ENCODE peak calls at places on chromosomes 3 and 15, in four cellular contexts. One of them, this sample, is unnamed.

GRCh38 chr3:106006001-106006400 is 137.2 kb upstream of the CBLB start:
- DNase-seq in GM12878: no peak
- DNase-seq in HepG2: no peak
- DNase-seq in K562: no peak
- DNase-seq in this sample: no peak

GRCh38 chr3:81300324-81300927 is 461.0 kb downstream of the GBE1 start:
- DNase-seq in GM12878: no peak
- DNase-seq in HepG2: peak
- DNase-seq in K562: no peak
- DNase-seq in this sample: no peak

GRCh38 chr3:55198554-55198953 is 270.7 kb upstream of the LRTM1 start:
- DNase-seq in GM12878: no peak
- DNase-seq in HepG2: no peak
- DNase-seq in K562: no peak
- DNase-seq in this sample: no peak

GRCh38 chr3:18672561-18672960 is 247.4 kb upstream of the SATB1 start:
- DNase-seq in GM12878: no peak
- DNase-seq in HepG2: no peak
- DNase-seq in K562: no peak
- DNase-seq in this sample: no peak

GRCh38 chr15:25416693-25417092 is 22.1 kb downstream of the UBE3A start:
- DNase-seq in GM12878: peak
- DNase-seq in HepG2: no peak
- DNase-seq in K562: no peak
- DNase-seq in this sample: no peak

GRCh38 chr3:186519021-186519658 is 25.0 kb downstream of the CRYGS start:
- DNase-seq in GM12878: peak
- DNase-seq in HepG2: no peak
- DNase-seq in K562: no peak
- DNase-seq in this sample: no peak

GRCh38 chr3:155252535-155252934 is 40.9 kb downstream of the STRIT1 start:
- DNase-seq in GM12878: no peak
- DNase-seq in HepG2: no peak
- DNase-seq in K562: no peak
- DNase-seq in this sample: no peak

GRCh38 chr3:3126477-3127431 is at the start of gene TRNT1:
- DNase-seq in GM12878: peak
- DNase-seq in HepG2: peak
- DNase-seq in K562: peak
- DNase-seq in this sample: peak

GRCh38 chr3:49358217-49358883 is at the start of gene GPX1:
- DNase-seq in GM12878: peak
- DNase-seq in HepG2: peak
- DNase-seq in K562: no peak
- DNase-seq in this sample: peak

GRCh38 chr3:177983341-177983740 is 552.9 kb upstream of the KCNMB2 start:
- DNase-seq in GM12878: no peak
- DNase-seq in HepG2: no peak
- DNase-seq in K562: no peak
- DNase-seq in this sample: no peak

GRCh38 chr3:29170894-29171582 is 109.8 kb upstream of the RBMS3 start:
- DNase-seq in GM12878: no peak
- DNase-seq in HepG2: no peak
- DNase-seq in K562: no peak
- DNase-seq in this sample: no peak

GRCh38 chr15:90160781-90161727 is 40.1 kb upstream of the SEMA4B start:
- DNase-seq in GM12878: no peak
- DNase-seq in HepG2: peak
- DNase-seq in K562: no peak
- DNase-seq in this sample: no peak

GRCh38 chr15:81054236-81054635 is 53.5 kb downstream of the TLNRD1 start:
- DNase-seq in GM12878: no peak
- DNase-seq in HepG2: no peak
- DNase-seq in K562: no peak
- DNase-seq in this sample: no peak

GRCh38 chr3:123706871-123707270 is 122.0 kb upstream of the HACD2 start:
- DNase-seq in GM12878: no peak
- DNase-seq in HepG2: no peak
- DNase-seq in K562: no peak
- DNase-seq in this sample: no peak

GRCh38 chr3:49607105-49607591 is 52.9 kb downstream of the BSN start:
- DNase-seq in GM12878: no peak
- DNase-seq in HepG2: no peak
- DNase-seq in K562: no peak
- DNase-seq in this sample: no peak

GRCh38 chr3:66353530-66353929 is 132.7 kb downstream of the SLC25A26 start:
- DNase-seq in GM12878: no peak
- DNase-seq in HepG2: no peak
- DNase-seq in K562: no peak
- DNase-seq in this sample: no peak

GRCh38 chr3:167899090-167899489 is 163.6 kb downstream of the SERPINI1 start:
- DNase-seq in GM12878: no peak
- DNase-seq in HepG2: no peak
- DNase-seq in K562: no peak
- DNase-seq in this sample: no peak

GRCh38 chr3:16885588-16885903 is 791 bp downstream of the PLCL2 start:
- DNase-seq in GM12878: no peak
- DNase-seq in HepG2: no peak
- DNase-seq in K562: no peak
- DNase-seq in this sample: no peak

GRCh38 chr15:77481670-77482069 is 61.0 kb downstream of the HMG20A start:
- DNase-seq in GM12878: no peak
- DNase-seq in HepG2: no peak
- DNase-seq in K562: no peak
- DNase-seq in this sample: no peak

GRCh38 chr15:100053476-100054121 is 288.2 kb downstream of the ADAMTS17 start:
- DNase-seq in GM12878: no peak
- DNase-seq in HepG2: no peak
- DNase-seq in K562: no peak
- DNase-seq in this sample: no peak

GRCh38 chr15:100131321-100132224 is 210.2 kb downstream of the ADAMTS17 start:
- DNase-seq in GM12878: no peak
- DNase-seq in HepG2: peak
- DNase-seq in K562: peak
- DNase-seq in this sample: no peak

DNA sequence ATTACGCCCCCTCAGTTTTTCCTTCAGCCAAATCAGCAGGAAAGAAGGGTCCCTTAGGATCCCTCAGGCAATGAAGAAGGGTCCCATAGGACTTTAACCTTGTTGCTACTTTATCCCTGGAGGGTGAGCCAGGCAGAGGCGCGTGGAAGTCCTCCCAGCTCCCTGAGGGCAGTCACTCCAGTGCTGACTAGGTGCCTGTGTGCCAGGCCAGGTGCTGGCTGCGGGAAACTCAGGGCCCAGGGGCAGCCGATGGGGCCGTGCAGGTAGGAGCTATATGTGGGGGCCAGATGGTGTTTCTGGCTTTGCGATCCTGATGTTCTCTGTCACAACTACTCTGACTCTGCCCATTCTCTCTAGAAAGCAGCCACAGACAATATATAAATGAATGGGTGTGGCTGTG is 42.8 kb upstream of the IQSEC1 start:
- DNase-seq in GM12878: no peak
- DNase-seq in HepG2: no peak
- DNase-seq in K562: no peak
- DNase-seq in this sample: no peak
- TF ChIP-seq FOXK2 in GM12878: no peak
- TF ChIP-seq FOXK2 in HepG2: no peak
- TF ChIP-seq FOXK2 in K562: no peak
- TF ChIP-seq FOXK2 in this sample: no peak

DNA sequence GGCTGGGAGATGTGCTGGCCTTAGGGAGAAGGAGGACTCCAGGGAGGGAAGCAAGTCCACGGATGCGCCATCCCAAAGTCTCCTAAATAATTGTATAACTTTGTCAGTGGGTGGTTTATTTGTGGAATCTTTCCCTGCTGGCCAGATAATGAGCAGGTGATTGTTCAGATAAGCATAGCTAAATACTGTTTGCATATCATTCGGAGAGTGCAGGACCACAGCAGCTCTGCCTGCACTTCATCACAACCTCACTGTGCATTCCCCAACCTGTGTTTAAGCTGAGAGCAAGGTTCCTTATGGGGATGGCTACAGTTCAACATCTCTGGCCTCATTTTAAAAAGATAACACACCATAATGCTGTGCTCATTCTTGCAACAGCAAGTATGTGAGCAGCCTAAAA is 271.8 kb upstream of the RORA start:
- DNase-seq in GM12878: no peak
- DNase-seq in HepG2: no peak
- DNase-seq in K562: no peak
- DNase-seq in this sample: no peak
- TF ChIP-seq FOXK2 in GM12878: no peak
- TF ChIP-seq FOXK2 in HepG2: no peak
- TF ChIP-seq FOXK2 in K562: no peak
- TF ChIP-seq FOXK2 in this sample: no peak

DNA sequence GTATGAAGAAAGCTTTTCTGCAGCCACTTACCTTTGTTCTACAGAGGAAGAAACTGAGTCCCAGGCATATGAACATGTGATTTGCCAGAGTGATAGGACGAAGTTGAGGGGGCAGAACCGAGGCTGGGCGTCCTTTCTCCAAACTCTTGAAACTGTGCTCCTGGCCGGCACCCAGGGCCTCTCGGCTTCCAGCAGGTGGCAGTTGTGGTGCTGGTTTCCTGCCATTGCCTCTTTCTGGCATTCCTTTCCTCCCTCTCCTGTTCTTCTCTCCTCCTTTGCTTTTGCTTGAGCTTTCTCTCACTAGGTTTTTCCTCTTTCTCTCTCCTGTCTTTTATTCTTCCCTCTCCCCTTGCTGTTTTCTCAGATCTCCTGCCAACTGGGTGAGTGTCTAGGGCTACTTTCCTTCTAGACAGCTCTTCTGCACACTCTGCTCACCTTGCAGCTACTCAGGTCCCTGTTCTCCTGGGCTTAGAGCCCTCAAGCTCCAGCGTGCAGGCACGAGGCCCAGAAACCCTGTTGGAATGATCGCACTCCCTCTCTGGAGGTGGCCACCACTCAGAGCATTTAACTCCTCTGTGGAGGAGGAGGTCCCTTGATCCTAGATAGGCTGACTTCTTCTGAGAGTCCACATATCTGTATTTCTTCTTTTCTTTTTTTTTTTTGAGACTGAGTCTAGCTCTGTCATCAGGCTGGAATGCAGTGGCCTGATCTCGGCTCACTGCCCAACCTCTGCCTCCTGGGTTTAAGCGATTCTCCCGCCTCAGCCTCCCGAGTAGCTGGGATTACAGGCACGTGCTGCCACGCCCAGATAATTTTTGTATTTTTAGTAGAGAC is 26.2 kb downstream of the TRAK1 start:
- DNase-seq in GM12878: no peak
- DNase-seq in HepG2: no peak
- DNase-seq in K562: no peak
- DNase-seq in this sample: peak
- TF ChIP-seq FOXK2 in GM12878: no peak
- TF ChIP-seq FOXK2 in HepG2: no peak
- TF ChIP-seq FOXK2 in K562: no peak
- TF ChIP-seq FOXK2 in this sample: no peak

DNA sequence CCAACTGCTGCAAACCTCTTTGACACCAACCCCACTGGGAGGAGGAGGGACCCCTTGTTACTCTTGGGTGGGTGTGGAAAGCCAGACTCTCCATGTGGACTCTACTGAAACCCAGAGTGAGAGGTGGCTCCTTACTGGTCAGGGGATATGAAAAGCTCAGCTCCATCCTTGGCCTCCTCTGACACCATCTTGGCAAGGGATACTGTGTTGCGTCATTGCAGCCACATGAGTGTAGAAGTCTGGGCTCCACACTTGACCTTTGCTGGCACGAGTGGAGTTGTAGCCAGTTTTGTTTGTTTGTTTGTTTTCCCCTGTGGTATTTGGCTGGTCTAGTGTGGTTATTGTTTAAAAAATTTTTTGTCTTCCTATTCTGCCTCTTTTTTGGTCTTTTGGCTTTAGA is 289.1 kb downstream of the GAP43 start:
- DNase-seq in GM12878: no peak
- DNase-seq in HepG2: no peak
- DNase-seq in K562: no peak
- DNase-seq in this sample: no peak
- TF ChIP-seq FOXK2 in GM12878: no peak
- TF ChIP-seq FOXK2 in HepG2: no peak
- TF ChIP-seq FOXK2 in K562: no peak
- TF ChIP-seq FOXK2 in this sample: no peak

GRCh38 chr3:36525115-36525711 is 144.9 kb downstream of the STAC start:
- DNase-seq in GM12878: no peak
- DNase-seq in HepG2: no peak
- DNase-seq in K562: no peak
- DNase-seq in this sample: no peak

GRCh38 chr3:36520241-36521006 is 140.1 kb downstream of the STAC start:
- DNase-seq in GM12878: no peak
- DNase-seq in HepG2: no peak
- DNase-seq in K562: no peak
- DNase-seq in this sample: no peak

GRCh38 chr3:36521007-36521379 is 140.7 kb downstream of the STAC start:
- DNase-seq in GM12878: no peak
- DNase-seq in HepG2: no peak
- DNase-seq in K562: no peak
- DNase-seq in this sample: no peak

GRCh38 chr3:36524560-36524959 is 144.3 kb downstream of the STAC start:
- DNase-seq in GM12878: no peak
- DNase-seq in HepG2: no peak
- DNase-seq in K562: no peak
- DNase-seq in this sample: no peak
- TF ChIP-seq FOXK2 in GM12878: no peak
- TF ChIP-seq FOXK2 in HepG2: no peak
- TF ChIP-seq FOXK2 in K562: no peak
- TF ChIP-seq FOXK2 in this sample: no peak

This sample was measured in HEK293T.